ENCODE peak calls at places on chromosomes 1 and 21, in four cellular contexts. One of them, this sample, is unnamed.
A peak's percentile ranks its signal among the peaks of the same experiment; 100 is the strongest.

GRCh38 chr1:89822109-89822962 is 1.5 kb downstream of the LRRC8D start:
- DNase-seq in GM19239: no peak
- DNase-seq in frontal cortex: no peak
- DNase-seq in thoracic aorta: no peak
- DNase-seq in this sample: no peak

GRCh38 chr1:63874278-63874880 is 100.6 kb downstream of the ROR1 start:
- DNase-seq in GM19239: no peak
- DNase-seq in frontal cortex: no peak
- DNase-seq in thoracic aorta: no peak
- DNase-seq in this sample: peak; percentile 12

GRCh38 chr1:38000529-38001453 is 4.5 kb downstream of the FHL3 start:
- DNase-seq in GM19239: no peak
- DNase-seq in frontal cortex: no peak
- DNase-seq in thoracic aorta: no peak
- DNase-seq in this sample: peak; percentile 87

GRCh38 chr1:1677718-1678580 is 14.6 kb downstream of the SLC35E2B start:
- DNase-seq in GM19239: peak; percentile 82
- DNase-seq in frontal cortex: no peak
- DNase-seq in thoracic aorta: no peak
- DNase-seq in this sample: no peak

GRCh38 chr1:207923561-207923960 is 12.6 kb upstream of the CD34 start:
- DNase-seq in GM19239: no peak
- DNase-seq in frontal cortex: no peak
- DNase-seq in thoracic aorta: no peak
- DNase-seq in this sample: no peak

GRCh38 chr1:59173721-59174120 is 123.2 kb upstream of the FGGY start:
- DNase-seq in GM19239: no peak
- DNase-seq in frontal cortex: no peak
- DNase-seq in thoracic aorta: no peak
- DNase-seq in this sample: peak; percentile 93

GRCh38 chr21:32771134-32771523 is 426 bp downstream of the PAXBP1 start:
- DNase-seq in GM19239: peak; percentile 39
- DNase-seq in frontal cortex: no peak
- DNase-seq in thoracic aorta: no peak
- DNase-seq in this sample: peak; percentile 56

GRCh38 chr1:178341218-178341956 is 155.4 kb downstream of the CLEC20A start:
- DNase-seq in GM19239: no peak
- DNase-seq in frontal cortex: peak; percentile 6
- DNase-seq in thoracic aorta: peak; percentile 43
- DNase-seq in this sample: peak; percentile 80

GRCh38 chr1:24311731-24312130 is 7.4 kb upstream of the GRHL3 start:
- DNase-seq in GM19239: no peak
- DNase-seq in frontal cortex: no peak
- DNase-seq in thoracic aorta: no peak
- DNase-seq in this sample: no peak

GRCh38 chr1:65812065-65812464 is 19.4 kb downstream of the PDE4B start:
- DNase-seq in GM19239: peak; percentile 66
- DNase-seq in frontal cortex: no peak
- DNase-seq in thoracic aorta: no peak
- DNase-seq in this sample: peak; percentile 95

GRCh38 chr1:103180660-103181059 is 72.3 kb upstream of the COL11A1 start:
- DNase-seq in GM19239: no peak
- DNase-seq in frontal cortex: no peak
- DNase-seq in thoracic aorta: no peak
- DNase-seq in this sample: peak; percentile 72

GRCh38 chr1:156816561-156817328 is at the start of gene SH2D2A:
- DNase-seq in GM19239: peak; percentile 85
- DNase-seq in frontal cortex: no peak
- DNase-seq in thoracic aorta: no peak
- DNase-seq in this sample: peak; percentile 41

GRCh38 chr1:198391666-198392065 is 148.8 kb downstream of the ATP6V1G3 start:
- DNase-seq in GM19239: no peak
- DNase-seq in frontal cortex: no peak
- DNase-seq in thoracic aorta: no peak
- DNase-seq in this sample: no peak

GRCh38 chr1:233613252-233614172 is at the start of gene KCNK1:
- DNase-seq in GM19239: no peak
- DNase-seq in frontal cortex: peak; percentile 62
- DNase-seq in thoracic aorta: peak; percentile 15
- DNase-seq in this sample: peak; percentile 65

GRCh38 chr1:86714561-86715244 is 10.3 kb downstream of the SH3GLB1 start:
- DNase-seq in GM19239: no peak
- DNase-seq in frontal cortex: no peak
- DNase-seq in thoracic aorta: no peak
- DNase-seq in this sample: no peak

GRCh38 chr1:46687910-46688509 is 16.4 kb downstream of the TEX38 start:
- DNase-seq in GM19239: no peak
- DNase-seq in frontal cortex: no peak
- DNase-seq in thoracic aorta: no peak
- DNase-seq in this sample: no peak

GRCh38 chr1:94871031-94871430 is 50.9 kb downstream of the SLC44A3 start:
- DNase-seq in GM19239: no peak
- DNase-seq in frontal cortex: no peak
- DNase-seq in thoracic aorta: no peak
- DNase-seq in this sample: peak; percentile 65

GRCh38 chr1:152167835-152168534 is 9.0 kb upstream of the RPTN start:
- DNase-seq in GM19239: no peak
- DNase-seq in frontal cortex: no peak
- DNase-seq in thoracic aorta: no peak
- DNase-seq in this sample: peak; percentile 8

GRCh38 chr1:240803151-240803550 is 191.2 kb upstream of the GREM2 start:
- DNase-seq in GM19239: no peak
- DNase-seq in frontal cortex: no peak
- DNase-seq in thoracic aorta: no peak
- DNase-seq in this sample: peak; percentile 79

GRCh38 chr1:165162671-165163241 is 193.8 kb downstream of the LMX1A start:
- DNase-seq in GM19239: no peak
- DNase-seq in frontal cortex: no peak
- DNase-seq in thoracic aorta: no peak
- DNase-seq in this sample: no peak

GRCh38 chr1:41980872-41981653 is 62.3 kb upstream of the HIVEP3 start:
- DNase-seq in GM19239: no peak
- DNase-seq in frontal cortex: no peak
- DNase-seq in thoracic aorta: no peak
- DNase-seq in this sample: no peak

GRCh38 chr1:38728176-38728908 is 131.2 kb downstream of the RRAGC start:
- DNase-seq in GM19239: no peak
- DNase-seq in frontal cortex: peak; percentile 24
- DNase-seq in thoracic aorta: peak; percentile 3
- DNase-seq in this sample: peak; percentile 68

GRCh38 chr1:26066160-26066559 is 1.3 kb downstream of the TRIM63 start:
- DNase-seq in GM19239: no peak
- DNase-seq in frontal cortex: no peak
- DNase-seq in thoracic aorta: no peak
- DNase-seq in this sample: no peak